ENCODE peak calls at places on chromosomes 7 and 10, in six cellular contexts. One of them, this sample, is unnamed.

GRCh38 chr7:25849361-25850184 is 302.4 kb upstream of the NFE2L3 start:
- DNase-seq in GM12865: no peak
- DNase-seq in heart right ventricle: peak
- DNase-seq in HFF-Myc: no peak
- DNase-seq in IMR-90: peak
- DNase-seq in A549: peak
- DNase-seq in this sample: no peak

GRCh38 chr7:75571209-75571608 is 79.1 kb downstream of the SPDYE5 start:
- DNase-seq in HFF-Myc: no peak
- DNase-seq in heart right ventricle: no peak
- DNase-seq in IMR-90: no peak
- DNase-seq in GM12865: no peak
- DNase-seq in A549: no peak
- DNase-seq in this sample: no peak

GRCh38 chr7:18109762-18110161 is 82.1 kb upstream of the PRPS1L1 start:
- DNase-seq in A549: no peak
- DNase-seq in GM12865: no peak
- DNase-seq in heart right ventricle: no peak
- DNase-seq in HFF-Myc: no peak
- DNase-seq in IMR-90: peak
- DNase-seq in this sample: no peak

GRCh38 chr7:93265220-93265619 is 33.1 kb downstream of the VPS50 start:
- DNase-seq in A549: no peak
- DNase-seq in heart right ventricle: no peak
- DNase-seq in IMR-90: no peak
- DNase-seq in HFF-Myc: no peak
- DNase-seq in GM12865: no peak
- DNase-seq in this sample: no peak

GRCh38 chr10:12847361-12847975 is 154.0 kb downstream of the CCDC3 start:
- DNase-seq in A549: peak
- DNase-seq in GM12865: peak
- DNase-seq in IMR-90: no peak
- DNase-seq in HFF-Myc: no peak
- DNase-seq in heart right ventricle: no peak
- DNase-seq in this sample: peak

GRCh38 chr7:158372400-158373302 is 215.0 kb downstream of the PTPRN2 start:
- DNase-seq in A549: no peak
- DNase-seq in HFF-Myc: no peak
- DNase-seq in GM12865: no peak
- DNase-seq in IMR-90: no peak
- DNase-seq in heart right ventricle: no peak
- DNase-seq in this sample: no peak

GRCh38 chr7:104956753-104957450 is 57.1 kb upstream of the KMT2E start:
- DNase-seq in HFF-Myc: peak
- DNase-seq in heart right ventricle: no peak
- DNase-seq in GM12865: peak
- DNase-seq in A549: no peak
- DNase-seq in IMR-90: peak
- DNase-seq in this sample: no peak

GRCh38 chr10:128064615-128065580 is 61.3 kb downstream of the MKI67 start:
- DNase-seq in heart right ventricle: peak
- DNase-seq in GM12865: peak
- DNase-seq in A549: no peak
- DNase-seq in HFF-Myc: no peak
- DNase-seq in IMR-90: peak
- DNase-seq in this sample: peak

GRCh38 chr10:88934900-88935672 is 17.5 kb downstream of the ACTA2 start:
- DNase-seq in heart right ventricle: peak
- DNase-seq in A549: peak
- DNase-seq in HFF-Myc: no peak
- DNase-seq in IMR-90: peak
- DNase-seq in GM12865: peak
- DNase-seq in this sample: peak

GRCh38 chr10:131829156-131829930 is 71.5 kb upstream of the PPP2R2D start:
- DNase-seq in heart right ventricle: no peak
- DNase-seq in IMR-90: no peak
- DNase-seq in GM12865: no peak
- DNase-seq in HFF-Myc: no peak
- DNase-seq in A549: no peak
- DNase-seq in this sample: no peak

GRCh38 chr7:30464231-30464660 is 14.3 kb downstream of the NOD1 start:
- DNase-seq in GM12865: peak
- DNase-seq in IMR-90: no peak
- DNase-seq in HFF-Myc: no peak
- DNase-seq in heart right ventricle: no peak
- DNase-seq in A549: no peak
- DNase-seq in this sample: no peak

GRCh38 chr7:156109076-156109475 is 296.8 kb upstream of the SHH start:
- DNase-seq in HFF-Myc: no peak
- DNase-seq in GM12865: no peak
- DNase-seq in A549: no peak
- DNase-seq in IMR-90: no peak
- DNase-seq in heart right ventricle: no peak
- DNase-seq in this sample: no peak

GRCh38 chr10:77872151-77872946 is 54.2 kb downstream of the DLG5 start:
- DNase-seq in GM12865: no peak
- DNase-seq in HFF-Myc: no peak
- DNase-seq in A549: no peak
- DNase-seq in IMR-90: peak
- DNase-seq in heart right ventricle: no peak
- DNase-seq in this sample: no peak

GRCh38 chr7:50507898-50508470 is 57.2 kb downstream of the DDC start:
- DNase-seq in HFF-Myc: no peak
- DNase-seq in A549: no peak
- DNase-seq in IMR-90: no peak
- DNase-seq in GM12865: no peak
- DNase-seq in heart right ventricle: no peak
- DNase-seq in this sample: peak
- H3K4me3 ChIP-seq in HFF-Myc: no peak
- H3K4me3 ChIP-seq in A549: no peak
- H3K4me3 ChIP-seq in IMR-90: no peak
- H3K4me3 ChIP-seq in GM12865: no peak
- H3K4me3 ChIP-seq in heart right ventricle: no peak
- H3K4me3 ChIP-seq in this sample: no peak

DNA sequence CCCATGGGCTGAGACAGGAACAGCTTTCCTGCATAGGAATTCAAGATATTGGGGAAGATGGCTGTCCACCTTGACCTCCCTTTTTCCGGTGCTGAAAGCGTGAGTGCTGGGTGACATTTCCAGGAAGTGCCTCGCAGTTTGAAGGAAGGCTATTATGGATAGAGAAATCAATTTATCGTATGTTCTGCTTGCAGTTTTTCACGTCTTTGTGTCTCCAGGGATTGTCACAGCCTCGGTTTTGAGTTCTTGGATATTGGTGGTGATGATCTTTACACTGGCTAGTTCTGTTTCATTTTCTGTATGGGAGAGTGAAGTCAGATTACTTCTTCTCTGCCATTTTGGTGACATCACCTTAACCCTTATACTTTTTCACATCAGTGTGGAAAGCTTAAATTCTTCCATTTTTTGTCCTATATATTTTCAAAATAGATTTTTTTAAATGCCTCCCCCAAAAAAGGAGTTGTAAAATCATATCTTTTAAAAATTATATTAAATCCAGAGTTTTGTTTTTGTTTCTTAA is 102.5 kb upstream of the APBB1IP start:
- DNase-seq in GM12865: peak
- DNase-seq in heart right ventricle: no peak
- DNase-seq in IMR-90: no peak
- DNase-seq in A549: no peak
- DNase-seq in HFF-Myc: no peak
- DNase-seq in this sample: peak
- H3K4me3 ChIP-seq in GM12865: peak
- H3K4me3 ChIP-seq in heart right ventricle: no peak
- H3K4me3 ChIP-seq in IMR-90: no peak
- H3K4me3 ChIP-seq in A549: no peak
- H3K4me3 ChIP-seq in HFF-Myc: no peak
- H3K4me3 ChIP-seq in this sample: peak

GRCh38 chr7:77699056-77699455 is 2.8 kb downstream of the RSBN1L start:
- DNase-seq in A549: no peak
- DNase-seq in GM12865: peak
- DNase-seq in HFF-Myc: no peak
- DNase-seq in heart right ventricle: no peak
- DNase-seq in IMR-90: no peak
- DNase-seq in this sample: no peak

GRCh38 chr7:77697535-77697831 is 1.2 kb downstream of the RSBN1L start:
- DNase-seq in IMR-90: no peak
- DNase-seq in GM12865: no peak
- DNase-seq in A549: no peak
- DNase-seq in HFF-Myc: no peak
- DNase-seq in heart right ventricle: peak
- DNase-seq in this sample: no peak

GRCh38 chr7:77696643-77697534 is 630 bp downstream of the RSBN1L start:
- DNase-seq in heart right ventricle: peak
- DNase-seq in GM12865: peak
- DNase-seq in HFF-Myc: no peak
- DNase-seq in A549: peak
- DNase-seq in IMR-90: peak
- DNase-seq in this sample: peak

GRCh38 chr7:77696057-77696642 is at the start of gene RSBN1L:
- DNase-seq in IMR-90: peak
- DNase-seq in HFF-Myc: peak
- DNase-seq in A549: peak
- DNase-seq in GM12865: peak
- DNase-seq in heart right ventricle: peak
- DNase-seq in this sample: peak

GRCh38 chr7:77698042-77698625 is 1.9 kb downstream of the RSBN1L start:
- DNase-seq in HFF-Myc: no peak
- DNase-seq in heart right ventricle: no peak
- DNase-seq in IMR-90: no peak
- DNase-seq in GM12865: peak
- DNase-seq in A549: no peak
- DNase-seq in this sample: no peak
- H3K4me3 ChIP-seq in HFF-Myc: peak
- H3K4me3 ChIP-seq in heart right ventricle: peak
- H3K4me3 ChIP-seq in IMR-90: peak
- H3K4me3 ChIP-seq in GM12865: peak
- H3K4me3 ChIP-seq in A549: peak
- H3K4me3 ChIP-seq in this sample: peak

DNA sequence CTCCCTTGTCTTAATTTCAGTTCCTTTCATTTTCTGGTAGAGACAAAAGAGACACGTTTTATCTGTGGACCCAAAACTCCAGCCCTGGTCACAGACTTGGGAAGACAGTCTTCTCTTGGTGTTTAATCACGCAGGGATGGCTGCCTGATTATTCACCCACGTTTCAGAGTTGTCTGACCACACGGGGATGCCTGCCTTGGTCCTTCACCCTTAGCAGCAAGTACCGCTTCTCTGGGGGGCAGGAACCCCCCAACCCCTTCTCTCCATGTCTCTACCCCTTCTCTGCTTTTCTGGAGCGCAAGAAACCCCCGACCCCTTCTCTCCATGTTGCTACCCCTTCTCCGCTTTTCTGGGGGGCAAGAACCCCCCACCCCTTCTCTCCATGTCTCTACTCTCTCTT is 95.8 kb downstream of the MACC1 start:
- DNase-seq in HFF-Myc: no peak
- DNase-seq in A549: no peak
- DNase-seq in heart right ventricle: no peak
- DNase-seq in GM12865: no peak
- DNase-seq in IMR-90: no peak
- DNase-seq in this sample: no peak
- H3K4me3 ChIP-seq in HFF-Myc: no peak
- H3K4me3 ChIP-seq in A549: no peak
- H3K4me3 ChIP-seq in heart right ventricle: no peak
- H3K4me3 ChIP-seq in GM12865: no peak
- H3K4me3 ChIP-seq in IMR-90: no peak
- H3K4me3 ChIP-seq in this sample: no peak